ENCODE peak calls at places on chromosome 15, in nine cellular contexts. O, W, L, N, J, R, U, H and E are unnamed samples.
A peak's percentile ranks its signal among the peaks of the same experiment; 100 is the strongest.

GRCh38 chr15:93331545-93332117 is 242.6 kb upstream of the RGMA start:
- DNase-seq in O (no peak), W (no peak), L (no peak), N (no peak), J (no peak), R (no peak), U (no peak), H (no peak), E (no peak)

GRCh38 chr15:32851619-32852416 is 134.0 kb downstream of the GREM1 start:
- DNase-seq in O (peak; percentile 92), W (no peak), L (no peak), N (no peak), J (peak; percentile 66), R (no peak), U (no peak), H (no peak), E (peak; percentile 82)

GRCh38 chr15:95620934-95621579 is 709.4 kb upstream of the NR2F2 start:
- DNase-seq in O (no peak), W (no peak), L (peak; percentile 45), N (no peak), J (peak; percentile 12), R (no peak), U (no peak), H (no peak), E (peak; percentile 8)

GRCh38 chr15:66598095-66598815 is 32.5 kb upstream of the LCTL start:
- DNase-seq in O (no peak), W (no peak), L (no peak), N (no peak), J (no peak), R (no peak), U (no peak), H (no peak), E (no peak)

GRCh38 chr15:48358229-48358641 is 27.0 kb downstream of the DUT start:
- DNase-seq in O (no peak), W (no peak), L (peak; percentile 43), N (no peak), J (no peak), R (no peak), U (no peak), H (no peak), E (no peak)

GRCh38 chr15:45869034-45869668 is 234.3 kb downstream of the SQOR start:
- DNase-seq in O (no peak), W (no peak), L (no peak), N (no peak), J (no peak), R (no peak), U (no peak), H (no peak), E (no peak)

GRCh38 chr15:60745469-60745971 is 266.6 kb upstream of the ICE2 start:
- DNase-seq in O (no peak), W (peak; percentile 65), L (no peak), N (no peak), J (no peak), R (no peak), U (no peak), H (no peak), E (no peak)

GRCh38 chr15:51621917-51622268 is 678 bp downstream of the DMXL2 start:
- DNase-seq in O (no peak), W (peak; percentile 34), L (peak; percentile 80), N (peak; percentile 56), J (peak; percentile 68), R (peak; percentile 18), U (peak; percentile 42), H (peak; percentile 81), E (peak; percentile 14)

GRCh38 chr15:33680336-33680735 is 288.0 kb upstream of the CHRM5 start:
- DNase-seq in O (no peak), W (no peak), L (no peak), N (no peak), J (no peak), R (no peak), U (no peak), H (no peak), E (no peak)

GRCh38 chr15:66505818-66506217 is 692 bp downstream of the ZWILCH start:
- DNase-seq in O (no peak), W (no peak), L (no peak), N (no peak), J (no peak), R (no peak), U (no peak), H (no peak), E (no peak)

GRCh38 chr15:52357949-52358348 is 62.3 kb upstream of the MYO5C start:
- DNase-seq in O (no peak), W (no peak), L (no peak), N (no peak), J (no peak), R (no peak), U (no peak), H (no peak), E (no peak)

GRCh38 chr15:74873756-74874424 is 725 bp upstream of the SCAMP2 start:
- DNase-seq in O (no peak), W (no peak), L (peak; percentile 37), N (no peak), J (no peak), R (no peak), U (peak; percentile 35), H (no peak), E (no peak)

GRCh38 chr15:56390739-56391267 is 25.6 kb downstream of the TEX9 start:
- DNase-seq in O (no peak), W (no peak), L (no peak), N (no peak), J (peak; percentile 2), R (no peak), U (no peak), H (no peak), E (no peak)

GRCh38 chr15:34437687-34438086 is at the start of gene GOLGA8A:
- DNase-seq in O (peak; percentile 34), W (peak; percentile 78), L (peak; percentile 89), N (no peak), J (peak; percentile 55), R (no peak), U (peak; percentile 58), H (peak; percentile 80), E (peak; percentile 29)

GRCh38 chr15:70701891-70702568 is 61.3 kb downstream of the UACA start:
- DNase-seq in O (no peak), W (no peak), L (no peak), N (no peak), J (peak; percentile 44), R (no peak), U (no peak), H (no peak), E (no peak)

GRCh38 chr15:85946986-85947385 is 132.7 kb upstream of the AGBL1 start:
- DNase-seq in O (no peak), W (no peak), L (no peak), N (no peak), J (no peak), R (no peak), U (no peak), H (no peak), E (no peak)

GRCh38 chr15:101482526-101483371 is 6.8 kb downstream of the PCSK6 start:
- DNase-seq in O (no peak), W (no peak), L (no peak), N (no peak), J (peak; percentile 52), R (no peak), U (no peak), H (peak; percentile 65), E (no peak)

DNA sequence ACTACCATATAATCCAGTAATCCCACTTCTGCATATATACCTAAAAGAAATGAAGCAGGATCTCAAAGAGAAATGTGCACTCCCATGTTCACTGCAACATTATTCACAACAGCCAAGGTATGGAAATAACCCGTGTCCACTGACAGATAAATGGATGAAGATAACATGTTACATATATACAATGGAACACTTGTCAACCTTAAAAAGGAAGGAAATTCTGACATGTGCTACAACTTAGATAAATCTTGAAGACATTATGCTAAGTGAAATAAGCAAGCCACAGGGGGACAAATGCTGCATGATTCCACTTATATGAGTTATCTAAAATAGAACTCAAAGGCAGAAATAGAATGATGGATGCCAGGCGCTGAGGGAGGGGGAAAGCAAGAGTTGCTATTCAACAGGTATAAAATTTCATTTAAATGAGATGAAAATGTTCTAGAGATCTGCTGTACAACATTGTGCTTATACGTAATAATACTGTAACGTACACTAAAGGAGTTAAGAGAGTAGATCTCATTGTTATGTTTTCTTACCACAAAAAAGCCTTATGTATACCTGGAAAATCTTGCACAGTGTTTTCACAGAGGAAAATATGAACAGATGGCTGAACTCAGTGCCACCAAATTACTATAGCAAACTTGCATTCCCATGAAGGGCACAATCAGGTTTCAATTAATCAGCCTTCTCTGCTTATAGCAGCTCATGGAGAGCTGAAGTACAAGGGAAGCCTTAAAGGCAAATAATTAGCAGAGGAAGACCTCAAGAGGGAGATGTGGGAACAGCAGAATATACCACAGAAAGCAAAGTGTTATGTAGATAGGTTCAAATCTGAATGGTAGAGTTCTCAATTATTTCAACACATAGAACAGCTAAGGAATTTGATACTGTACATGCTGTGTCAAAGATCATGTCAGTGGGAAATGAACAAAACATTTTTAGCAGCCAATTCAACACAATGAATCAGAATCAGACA is 8.0 kb upstream of the VPS39 start:
- DNase-seq in O (no peak), W (no peak), L (no peak), N (no peak), J (no peak), R (no peak), U (no peak), H (no peak), E (no peak)
- TF ChIP-seq CTCF in O (no peak), W (no peak), L (no peak), N (no peak), J (no peak), R (no peak), U (no peak), H (peak; percentile 17), E (peak; percentile 3)

GRCh38 chr15:82792068-82792467 is 13.8 kb downstream of the FSD2 start:
- DNase-seq in O (no peak), W (no peak), L (no peak), N (no peak), J (peak; percentile 81), R (no peak), U (no peak), H (no peak), E (no peak)
- TF ChIP-seq CTCF in O (no peak), W (no peak), L (no peak), N (no peak), J (peak; percentile 59), R (no peak), U (no peak), H (peak; percentile 18), E (no peak)

DNA sequence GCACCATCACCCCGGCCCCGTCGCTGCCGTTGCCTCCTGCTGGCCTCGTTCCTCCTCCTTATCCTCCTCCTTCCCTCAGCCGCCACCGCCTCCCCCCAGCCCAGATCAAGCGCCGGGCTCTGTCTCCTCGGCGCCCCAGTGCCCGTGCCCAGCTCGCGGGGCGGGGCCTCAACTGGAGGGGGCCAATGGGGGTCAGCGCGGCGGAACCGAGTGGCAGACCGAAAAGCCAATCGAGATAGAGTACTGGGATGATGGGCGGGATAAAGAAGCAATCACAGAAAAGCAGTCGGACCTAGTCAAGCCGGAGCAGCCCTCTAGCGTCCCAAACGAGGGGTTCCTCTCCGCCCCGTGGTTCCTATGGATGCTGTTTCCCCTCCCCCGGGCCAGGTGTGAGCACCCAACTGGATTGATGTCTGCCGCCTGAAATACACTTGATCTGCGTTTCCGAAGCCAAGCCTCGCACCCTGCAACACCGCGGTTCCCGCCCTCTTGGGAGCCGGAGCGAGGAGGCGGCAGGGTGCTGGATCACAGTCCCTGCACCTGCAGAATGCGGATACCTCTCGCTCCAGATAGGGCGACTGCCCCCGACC is at the start of gene FRMD5:
- DNase-seq in O (peak; percentile 51), W (peak; percentile 72), L (peak; percentile 96), N (peak; percentile 63), J (peak; percentile 99), R (peak; percentile 87), U (peak; percentile 93), H (peak; percentile 97), E (peak; percentile 91)
- TF ChIP-seq CTCF in O (peak; percentile 55), W (peak; percentile 30), L (no peak), N (no peak), J (peak; percentile 51), R (peak; percentile 33), U (no peak), H (peak; percentile 33), E (peak; percentile 58)

GRCh38 chr15:29695486-29696167 is 126.6 kb downstream of the TJP1 start:
- DNase-seq in O (no peak), W (no peak), L (peak; percentile 21), N (no peak), J (no peak), R (no peak), U (no peak), H (no peak), E (no peak)
- TF ChIP-seq CTCF in O (no peak), W (no peak), L (peak; percentile 7), N (no peak), J (peak; percentile 8), R (no peak), U (no peak), H (peak; percentile 18), E (no peak)